ENCODE peak calls at places on chromosomes 3 and 15, in ten cellular contexts. One of them, this sample, is unnamed. For H3K4me1, the result is how much of the 10 kb centered on the place peaks cover.

GRCh38 chr15:66241886-66242285 is 11.7 kb downstream of the MEGF11 start:
- DNase-seq in psoas muscle: no peak
- DNase-seq in body of pancreas: no peak
- DNase-seq in kidney: no peak
- DNase-seq in pancreas: no peak
- DNase-seq in Peyer's patch: no peak
- DNase-seq in GM23248: no peak
- DNase-seq in ovary: no peak
- DNase-seq in spleen: no peak
- DNase-seq in HCT116: no peak
- DNase-seq in this sample: no peak

GRCh38 chr3:11199902-11200678 is 45.8 kb downstream of the HRH1 start:
- DNase-seq in psoas muscle: no peak
- DNase-seq in body of pancreas: no peak
- DNase-seq in kidney: no peak
- DNase-seq in pancreas: no peak
- DNase-seq in Peyer's patch: no peak
- DNase-seq in GM23248: peak
- DNase-seq in ovary: no peak
- DNase-seq in spleen: no peak
- DNase-seq in HCT116: no peak
- DNase-seq in this sample: no peak

GRCh38 chr3:196274585-196274984 is 12.9 kb downstream of the PCYT1A start:
- DNase-seq in psoas muscle: no peak
- DNase-seq in body of pancreas: no peak
- DNase-seq in kidney: no peak
- DNase-seq in pancreas: no peak
- DNase-seq in Peyer's patch: no peak
- DNase-seq in GM23248: peak
- DNase-seq in ovary: no peak
- DNase-seq in spleen: no peak
- DNase-seq in HCT116: no peak
- DNase-seq in this sample: peak

GRCh38 chr3:184615396-184615795 is 53.8 kb downstream of the EPHB3 start:
- DNase-seq in psoas muscle: no peak
- DNase-seq in body of pancreas: no peak
- DNase-seq in kidney: no peak
- DNase-seq in pancreas: no peak
- DNase-seq in Peyer's patch: no peak
- DNase-seq in GM23248: no peak
- DNase-seq in ovary: no peak
- DNase-seq in spleen: peak
- DNase-seq in HCT116: no peak
- DNase-seq in this sample: no peak

GRCh38 chr3:78123058-78123457 is 1083.2 kb downstream of the ROBO2 start:
- DNase-seq in psoas muscle: no peak
- DNase-seq in body of pancreas: no peak
- DNase-seq in kidney: no peak
- DNase-seq in pancreas: no peak
- DNase-seq in Peyer's patch: no peak
- DNase-seq in GM23248: no peak
- DNase-seq in ovary: no peak
- DNase-seq in spleen: no peak
- DNase-seq in HCT116: no peak
- DNase-seq in this sample: no peak

GRCh38 chr15:79035111-79035601 is 55.4 kb downstream of the RASGRF1 start:
- DNase-seq in psoas muscle: no peak
- DNase-seq in body of pancreas: no peak
- DNase-seq in kidney: peak
- DNase-seq in pancreas: no peak
- DNase-seq in Peyer's patch: no peak
- DNase-seq in GM23248: peak
- DNase-seq in ovary: no peak
- DNase-seq in spleen: no peak
- DNase-seq in HCT116: no peak
- DNase-seq in this sample: no peak

GRCh38 chr3:172856766-172857742 is 106.5 kb downstream of the ECT2 start:
- DNase-seq in psoas muscle: no peak
- DNase-seq in body of pancreas: peak
- DNase-seq in kidney: peak
- DNase-seq in pancreas: no peak
- DNase-seq in Peyer's patch: peak
- DNase-seq in GM23248: no peak
- DNase-seq in ovary: no peak
- DNase-seq in spleen: no peak
- DNase-seq in HCT116: peak
- DNase-seq in this sample: no peak

GRCh38 chr15:59298255-59298856 is 74.3 kb downstream of the MYO1E start:
- DNase-seq in psoas muscle: no peak
- DNase-seq in body of pancreas: no peak
- DNase-seq in kidney: no peak
- DNase-seq in pancreas: no peak
- DNase-seq in Peyer's patch: no peak
- DNase-seq in GM23248: peak
- DNase-seq in ovary: no peak
- DNase-seq in spleen: no peak
- DNase-seq in HCT116: peak
- DNase-seq in this sample: no peak

GRCh38 chr15:63497642-63498100 is 6.7 kb upstream of the USP3 start:
- DNase-seq in psoas muscle: no peak
- DNase-seq in body of pancreas: peak
- DNase-seq in kidney: no peak
- DNase-seq in pancreas: no peak
- DNase-seq in Peyer's patch: no peak
- DNase-seq in GM23248: no peak
- DNase-seq in ovary: no peak
- DNase-seq in spleen: peak
- DNase-seq in HCT116: no peak
- DNase-seq in this sample: peak

GRCh38 chr15:56532766-56533455 is 68.0 kb upstream of the MNS1 start:
- DNase-seq in psoas muscle: no peak
- DNase-seq in body of pancreas: no peak
- DNase-seq in kidney: no peak
- DNase-seq in pancreas: no peak
- DNase-seq in Peyer's patch: no peak
- DNase-seq in GM23248: no peak
- DNase-seq in ovary: no peak
- DNase-seq in spleen: no peak
- DNase-seq in HCT116: no peak
- DNase-seq in this sample: no peak

GRCh38 chr15:80791004-80791403 is 11.8 kb downstream of the CEMIP start:
- DNase-seq in psoas muscle: no peak
- DNase-seq in body of pancreas: no peak
- DNase-seq in kidney: no peak
- DNase-seq in pancreas: no peak
- DNase-seq in Peyer's patch: no peak
- DNase-seq in GM23248: no peak
- DNase-seq in ovary: no peak
- DNase-seq in spleen: no peak
- DNase-seq in HCT116: no peak
- DNase-seq in this sample: no peak

GRCh38 chr3:155282416-155283091 is 10.9 kb downstream of the STRIT1 start:
- DNase-seq in psoas muscle: no peak
- DNase-seq in body of pancreas: no peak
- DNase-seq in kidney: no peak
- DNase-seq in pancreas: no peak
- DNase-seq in Peyer's patch: no peak
- DNase-seq in GM23248: peak
- DNase-seq in ovary: no peak
- DNase-seq in spleen: no peak
- DNase-seq in HCT116: no peak
- DNase-seq in this sample: no peak

GRCh38 chr15:31364301-31365031 is 37.8 kb downstream of the KLF13 start:
- DNase-seq in psoas muscle: no peak
- DNase-seq in body of pancreas: no peak
- DNase-seq in kidney: no peak
- DNase-seq in pancreas: peak
- DNase-seq in Peyer's patch: peak
- DNase-seq in GM23248: no peak
- DNase-seq in ovary: no peak
- DNase-seq in spleen: peak
- DNase-seq in HCT116: no peak
- DNase-seq in this sample: no peak

GRCh38 chr15:31360843-31361763 is 34.5 kb downstream of the KLF13 start:
- DNase-seq in psoas muscle: no peak
- DNase-seq in body of pancreas: peak
- DNase-seq in kidney: no peak
- DNase-seq in pancreas: peak
- DNase-seq in Peyer's patch: peak
- DNase-seq in GM23248: no peak
- DNase-seq in ovary: no peak
- DNase-seq in spleen: peak
- DNase-seq in HCT116: no peak
- DNase-seq in this sample: peak

GRCh38 chr15:31362121-31362520 is 35.5 kb downstream of the KLF13 start:
- DNase-seq in psoas muscle: no peak
- DNase-seq in body of pancreas: no peak
- DNase-seq in kidney: no peak
- DNase-seq in pancreas: no peak
- DNase-seq in Peyer's patch: peak
- DNase-seq in GM23248: no peak
- DNase-seq in ovary: no peak
- DNase-seq in spleen: no peak
- DNase-seq in HCT116: no peak
- DNase-seq in this sample: no peak

GRCh38 chr15:31361764-31362120 is 35.1 kb downstream of the KLF13 start:
- DNase-seq in psoas muscle: no peak
- DNase-seq in body of pancreas: no peak
- DNase-seq in kidney: no peak
- DNase-seq in pancreas: no peak
- DNase-seq in Peyer's patch: no peak
- DNase-seq in GM23248: no peak
- DNase-seq in ovary: no peak
- DNase-seq in spleen: no peak
- DNase-seq in HCT116: no peak
- DNase-seq in this sample: no peak

GRCh38 chr15:31362886-31363285 is 36.3 kb downstream of the KLF13 start:
- DNase-seq in psoas muscle: no peak
- DNase-seq in body of pancreas: no peak
- DNase-seq in kidney: no peak
- DNase-seq in pancreas: no peak
- DNase-seq in Peyer's patch: peak
- DNase-seq in GM23248: no peak
- DNase-seq in ovary: no peak
- DNase-seq in spleen: no peak
- DNase-seq in HCT116: no peak
- DNase-seq in this sample: no peak
- H3K27ac ChIP-seq in psoas muscle: peak
- H3K27ac ChIP-seq in body of pancreas: peak
- H3K27ac ChIP-seq in kidney: no peak
- H3K27ac ChIP-seq in pancreas: peak
- H3K27ac ChIP-seq in Peyer's patch: peak
- H3K27ac ChIP-seq in GM23248: no peak
- H3K27ac ChIP-seq in ovary: no peak
- H3K27ac ChIP-seq in spleen: peak
- H3K27ac ChIP-seq in HCT116: no peak
- H3K27ac ChIP-seq in this sample: peak

GRCh38 chr3:69809076-69809835 is 70.0 kb downstream of the MITF start:
- DNase-seq in psoas muscle: no peak
- DNase-seq in body of pancreas: no peak
- DNase-seq in kidney: no peak
- DNase-seq in pancreas: no peak
- DNase-seq in Peyer's patch: no peak
- DNase-seq in GM23248: no peak
- DNase-seq in ovary: no peak
- DNase-seq in spleen: no peak
- DNase-seq in HCT116: no peak
- DNase-seq in this sample: no peak
- H3K4me1 ChIP-seq in psoas muscle: half or more
- H3K4me1 ChIP-seq in body of pancreas: under half
- H3K4me1 ChIP-seq in kidney: under half
- H3K4me1 ChIP-seq in pancreas: under half
- H3K4me1 ChIP-seq in Peyer's patch: under half
- H3K4me1 ChIP-seq in GM23248: under half
- H3K4me1 ChIP-seq in ovary: under half
- H3K4me1 ChIP-seq in spleen: under half
- H3K4me1 ChIP-seq in HCT116: under half
- H3K4me1 ChIP-seq in this sample: under half

DNA sequence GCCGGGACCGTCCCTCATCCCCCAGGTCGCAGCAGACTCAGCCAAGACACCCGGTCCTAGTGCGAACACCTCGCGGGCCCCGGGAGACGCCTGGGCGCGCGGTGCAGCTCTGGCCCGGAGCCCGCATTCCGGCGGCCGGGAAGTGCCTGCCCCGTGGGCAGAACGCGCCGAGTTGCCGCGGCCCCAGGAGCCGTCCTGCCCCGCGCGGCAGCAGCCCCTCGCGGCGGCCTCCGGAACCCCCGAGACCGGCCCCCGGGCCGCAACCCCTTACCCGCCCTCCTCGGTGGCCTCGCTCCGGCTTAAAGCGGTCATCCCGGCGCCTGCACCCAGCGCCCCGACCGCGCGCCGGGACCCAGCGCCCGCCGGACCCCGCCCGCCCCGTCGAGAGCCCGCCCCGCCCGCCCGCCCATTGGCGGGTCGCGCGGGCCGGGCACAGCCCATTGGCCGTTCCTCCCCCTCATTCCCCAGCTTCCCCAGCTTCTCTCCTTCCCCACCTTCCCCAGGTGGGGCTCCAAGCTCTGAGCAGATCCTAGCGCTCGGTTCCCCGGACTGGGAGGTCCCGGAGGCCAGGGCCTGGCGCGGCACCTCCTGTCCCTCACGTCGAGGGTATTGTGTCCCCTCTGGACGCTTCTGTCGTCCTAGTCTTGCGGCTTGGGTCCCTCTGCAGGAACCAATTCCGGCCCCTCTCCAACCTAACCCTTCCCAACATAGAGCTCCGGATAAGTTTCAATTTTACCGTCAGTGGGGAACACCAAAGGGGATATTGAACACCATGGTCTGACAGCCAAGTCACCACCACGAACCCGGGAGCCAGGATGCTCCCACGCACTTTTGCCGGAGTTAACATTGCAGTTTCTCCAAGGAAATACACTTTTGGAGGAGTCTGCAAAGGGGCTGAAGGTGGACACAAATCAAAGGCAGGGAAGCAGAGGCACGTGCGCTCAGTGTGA is at the start of gene GRAMD2A:
- DNase-seq in psoas muscle: peak
- DNase-seq in body of pancreas: no peak
- DNase-seq in kidney: peak
- DNase-seq in pancreas: peak
- DNase-seq in Peyer's patch: peak
- DNase-seq in GM23248: peak
- DNase-seq in ovary: no peak
- DNase-seq in spleen: peak
- DNase-seq in HCT116: peak
- DNase-seq in this sample: no peak
- H3K27ac ChIP-seq in psoas muscle: no peak
- H3K27ac ChIP-seq in body of pancreas: no peak
- H3K27ac ChIP-seq in kidney: no peak
- H3K27ac ChIP-seq in pancreas: no peak
- H3K27ac ChIP-seq in Peyer's patch: peak
- H3K27ac ChIP-seq in GM23248: no peak
- H3K27ac ChIP-seq in ovary: no peak
- H3K27ac ChIP-seq in spleen: no peak
- H3K27ac ChIP-seq in HCT116: peak
- H3K27ac ChIP-seq in this sample: no peak

DNA sequence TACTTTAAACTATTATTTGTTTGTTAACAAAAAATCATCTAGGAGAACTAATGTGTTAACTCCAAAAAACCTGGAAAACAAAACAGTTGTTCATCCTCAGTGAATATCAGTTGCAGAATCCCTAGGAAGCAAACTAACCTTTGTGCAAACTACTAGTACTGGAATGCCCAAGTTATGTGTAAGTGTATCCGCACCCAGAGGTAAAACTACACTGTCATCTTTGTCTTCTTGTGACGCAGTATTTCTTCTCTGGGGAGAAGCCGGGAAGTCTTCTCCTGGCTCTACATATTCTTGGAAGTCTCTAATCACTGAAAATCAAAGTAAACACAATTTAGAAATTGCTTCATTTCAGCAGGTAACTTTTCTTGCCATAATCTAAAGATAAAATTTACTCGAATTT is 29.8 kb downstream of the DYNC1LI1 start:
- DNase-seq in psoas muscle: no peak
- DNase-seq in body of pancreas: no peak
- DNase-seq in kidney: no peak
- DNase-seq in pancreas: no peak
- DNase-seq in Peyer's patch: no peak
- DNase-seq in GM23248: no peak
- DNase-seq in ovary: no peak
- DNase-seq in spleen: no peak
- DNase-seq in HCT116: no peak
- DNase-seq in this sample: no peak
- H3K4me1 ChIP-seq in psoas muscle: under half
- H3K4me1 ChIP-seq in body of pancreas: under half
- H3K4me1 ChIP-seq in kidney: under half
- H3K4me1 ChIP-seq in pancreas: under half
- H3K4me1 ChIP-seq in Peyer's patch: under half
- H3K4me1 ChIP-seq in GM23248: under half
- H3K4me1 ChIP-seq in ovary: under half
- H3K4me1 ChIP-seq in spleen: under half
- H3K4me1 ChIP-seq in HCT116: under half
- H3K4me1 ChIP-seq in this sample: under half